ENCODE peak calls at places on chromosome 19, in seven cellular contexts. A is NCI-H1092 treated with DMSO at 0.1 percent for 48 hours, Y is GM20000, B is uterus, N is DMS79, K is immature natural killer cell, M is lower leg skin. E is an unnamed sample.

GRCh38 chr19:18789422-18789832 is 1.7 kb downstream of the COMP start:
- DNase-seq in B (no peak), Y (no peak), A (no peak), N (no peak), M (no peak), K (no peak), E (no peak)

GRCh38 chr19:57803594-57804325 is 11.0 kb downstream of the ZNF552 start:
- DNase-seq in M (no peak), A (no peak), Y (no peak), K (peak; percentile 21), N (peak; percentile 51), B (no peak), E (no peak)

GRCh38 chr19:41726493-41726892 is 18.1 kb downstream of the CEACAM5 start:
- DNase-seq in K (no peak), B (no peak), M (no peak), A (peak; percentile 6), N (no peak), Y (no peak), E (no peak)

GRCh38 chr19:38617764-38618589 is at the start of gene MAP4K1:
- DNase-seq in A (no peak), N (peak; percentile 13), K (peak; percentile 72), Y (peak; percentile 85), M (no peak), B (no peak), E (no peak)

GRCh38 chr19:30719189-30719990 is 347.2 kb downstream of the ZNF536 start:
- DNase-seq in B (peak; percentile 69), Y (peak; percentile 56), A (no peak), M (no peak), K (no peak), N (peak; percentile 61), E (no peak)

GRCh38 chr19:38252935-38253691 is 3.1 kb downstream of the PPP1R14A start:
- DNase-seq in A (no peak), M (no peak), K (no peak), N (no peak), B (peak; percentile 52), Y (no peak), E (no peak)

GRCh38 chr19:48726573-48726972 is 7.0 kb upstream of the MAMSTR start:
- DNase-seq in M (no peak), A (no peak), N (no peak), B (no peak), Y (no peak), K (peak; percentile 58), E (no peak)

GRCh38 chr19:6264077-6264445 is 15.7 kb downstream of the MLLT1 start:
- DNase-seq in B (no peak), A (no peak), K (no peak), N (no peak), M (no peak), Y (no peak), E (no peak)

GRCh38 chr19:16654151-16654550 is 5.8 kb downstream of the SMIM7 start:
- DNase-seq in M (no peak), Y (no peak), K (no peak), A (no peak), N (no peak), B (no peak), E (no peak)

GRCh38 chr19:872266-872951 is 12.9 kb downstream of the CFD start:
- DNase-seq in B (peak; percentile 52), Y (peak; percentile 92), M (peak; percentile 71), N (no peak), A (no peak), K (peak; percentile 71), E (no peak)

GRCh38 chr19:51461723-51462161 is 3.5 kb upstream of the SIGLEC8 start:
- DNase-seq in M (no peak), A (no peak), N (no peak), K (peak; percentile 22), Y (no peak), B (no peak), E (no peak)

GRCh38 chr19:16889883-16890460 is 1.2 kb downstream of the F2RL3 start:
- DNase-seq in B (no peak), A (no peak), M (no peak), N (no peak), K (no peak), Y (no peak), E (no peak)

GRCh38 chr19:3366104-3366760 is at the start of gene NFIC:
- DNase-seq in K (peak; percentile 14), M (peak; percentile 78), A (no peak), N (peak; percentile 62), Y (peak; percentile 84), B (peak; percentile 92), E (no peak)

GRCh38 chr19:6056801-6057650 is 53.3 kb downstream of the RFX2 start:
- DNase-seq in B (peak; percentile 91), M (peak; percentile 91), K (no peak), N (peak; percentile 41), A (peak; percentile 73), Y (no peak), E (no peak)

GRCh38 chr19:1446713-1447564 is 3.0 kb upstream of the APC2 start:
- DNase-seq in Y (no peak), N (no peak), B (no peak), A (no peak), M (no peak), K (no peak), E (no peak)

GRCh38 chr19:3324405-3324856 is 42.0 kb upstream of the NFIC start:
- DNase-seq in M (no peak), A (no peak), B (no peak), Y (peak; percentile 77), N (no peak), K (peak; percentile 63), E (no peak)

GRCh38 chr19:55080915-55081772 is 5.5 kb downstream of the EPS8L1 start:
- DNase-seq in N (no peak), Y (peak; percentile 99), M (peak; percentile 84), K (peak; percentile 92), A (peak; percentile 33), B (no peak), E (peak; percentile 32)

GRCh38 chr19:49534632-49535385 is 7.0 kb downstream of the RCN3 start:
- DNase-seq in A (no peak), N (no peak), B (no peak), M (no peak), Y (no peak), K (no peak), E (no peak)

GRCh38 chr19:53422551-53422950 is 9.2 kb upstream of the ZNF761 start:
- DNase-seq in N (no peak), K (no peak), Y (no peak), A (no peak), M (no peak), B (no peak), E (peak; percentile 35)

GRCh38 chr19:40342644-40343311 is 5.4 kb downstream of the C19orf47 start:
- DNase-seq in K (no peak), B (no peak), Y (no peak), N (no peak), A (no peak), M (no peak), E (no peak)

GRCh38 chr19:5192568-5192967 is 148.0 kb downstream of the PTPRS start:
- DNase-seq in M (no peak), N (no peak), K (no peak), B (no peak), Y (no peak), A (no peak), E (no peak)

GRCh38 chr19:13408889-13409518 is 97.3 kb downstream of the CACNA1A start:
- DNase-seq in M (no peak), B (no peak), K (no peak), A (no peak), N (no peak), Y (no peak), E (no peak)

GRCh38 chr19:33435706-33436359 is 62.3 kb downstream of the CEBPG start:
- DNase-seq in B (no peak), K (no peak), A (no peak), M (no peak), Y (no peak), N (no peak), E (no peak)

GRCh38 chr19:50695251-50696064 is 24.1 kb downstream of the SHANK1 start:
- DNase-seq in B (no peak), Y (peak; percentile 84), M (no peak), A (peak; percentile 17), K (peak; percentile 13), N (peak; percentile 39), E (no peak)

GRCh38 chr19:1171755-1172352 is 2.2 kb downstream of the SBNO2 start:
- DNase-seq in N (peak; percentile 21), K (no peak), Y (no peak), M (no peak), B (no peak), A (no peak), E (no peak)

GRCh38 chr19:4977299-4978174 is 8.6 kb downstream of the KDM4B start:
- DNase-seq in N (peak; percentile 43), B (peak; percentile 85), Y (no peak), M (no peak), A (peak; percentile 43), K (no peak), E (no peak)

GRCh38 chr19:11995174-11995573 is 30.3 kb downstream of the ZNF763 start:
- DNase-seq in N (no peak), Y (no peak), A (no peak), B (no peak), M (no peak), K (no peak), E (no peak)

GRCh38 chr19:6033744-6034264 is 55.9 kb upstream of the RANBP3 start:
- DNase-seq in Y (no peak), M (no peak), N (no peak), A (no peak), K (no peak), B (no peak), E (no peak)

GRCh38 chr19:41111296-41111695 is 2.9 kb upstream of the CYP2F1 start:
- DNase-seq in K (no peak), N (no peak), B (no peak), A (no peak), M (no peak), Y (no peak), E (no peak)

GRCh38 chr19:10461047-10461949 is 41.0 kb downstream of the PDE4A start:
- DNase-seq in N (no peak), B (peak; percentile 96), M (peak; percentile 89), A (peak; percentile 44), K (peak; percentile 85), Y (peak; percentile 98), E (peak; percentile 24)

GRCh38 chr19:23070353-23070781 is 46.5 kb upstream of the ZNF730 start:
- DNase-seq in A (peak; percentile 45), M (peak; percentile 15), K (no peak), B (peak; percentile 26), Y (peak; percentile 25), N (no peak), E (no peak)

GRCh38 chr19:46067691-46068090 is 26.9 kb upstream of the IGFL4 start:
- DNase-seq in N (no peak), Y (no peak), A (no peak), B (no peak), K (no peak), M (no peak), E (no peak)

GRCh38 chr19:53012006-53012405 is 1.7 kb upstream of the ERVV-1 start:
- DNase-seq in N (no peak), A (no peak), Y (no peak), B (no peak), M (no peak), K (no peak), E (no peak)